ENCODE peak calls at places on chromosome 14, in ten cellular contexts. R is heart right ventricle, B is adrenal gland, T is PC-3, N is transverse colon, L is suprapubic skin, W is fibroblast of lung, D is IMR-90, Q is lower lobe of right lung, G is stomach. P is an unnamed sample.
A peak's percentile ranks its signal among the peaks of the same experiment; 100 is the strongest.

GRCh38 chr14:50741571-50741970 is 73.5 kb upstream of the SAV1 start:
- DNase-seq in N (no peak), B (no peak), G (no peak), W (peak; percentile 44), L (no peak), D (peak; percentile 70), T (peak; percentile 95), Q (no peak), R (no peak), P (peak; percentile 58)

GRCh38 chr14:69625299-69626131 is 14.1 kb downstream of the SUSD6 start:
- DNase-seq in Q (peak; percentile 83), T (no peak), W (no peak), L (no peak), R (peak; percentile 54), N (peak; percentile 70), B (peak; percentile 72), D (peak; percentile 66), G (peak; percentile 55), P (no peak)

GRCh38 chr14:70422538-70422937 is 5.6 kb upstream of the SYNJ2BP start:
- DNase-seq in Q (no peak), D (peak; percentile 16), N (no peak), T (no peak), G (no peak), L (no peak), R (no peak), W (no peak), B (no peak), P (peak; percentile 35)

GRCh38 chr14:106657460-106657859 is 1131.1 kb downstream of the TMEM121 start:
- DNase-seq in B (no peak), R (no peak), N (peak; percentile 46), Q (no peak), L (no peak), W (no peak), T (no peak), G (no peak), D (no peak), P (no peak)

GRCh38 chr14:70907996-70908917 is 998 bp downstream of the PCNX1 start:
- DNase-seq in R (peak; percentile 62), G (peak; percentile 42), B (peak; percentile 90), W (peak; percentile 64), L (peak; percentile 81), T (peak; percentile 59), D (peak; percentile 69), N (peak; percentile 41), Q (peak; percentile 71), P (no peak)

GRCh38 chr14:59483360-59483759 is 848 bp downstream of the L3HYPDH start:
- DNase-seq in D (peak; percentile 84), B (peak; percentile 50), Q (no peak), N (no peak), G (no peak), R (no peak), W (peak; percentile 58), T (peak; percentile 86), L (no peak), P (no peak)

GRCh38 chr14:68734231-68734732 is 58.6 kb downstream of the ZFP36L1 start:
- DNase-seq in R (no peak), G (no peak), Q (no peak), W (no peak), N (no peak), L (no peak), T (no peak), D (peak; percentile 18), B (peak; percentile 35), P (no peak)

GRCh38 chr14:64671591-64671990 is 32.6 kb upstream of the PLEKHG3 start:
- DNase-seq in G (no peak), B (no peak), T (peak; percentile 78), N (no peak), L (no peak), D (peak; percentile 77), R (no peak), Q (no peak), W (peak; percentile 81), P (peak; percentile 53)

GRCh38 chr14:98799891-98800290 is 472.1 kb downstream of the BCL11B start:
- DNase-seq in G (no peak), D (no peak), W (no peak), B (no peak), Q (no peak), L (no peak), N (no peak), T (no peak), R (no peak), P (no peak)

GRCh38 chr14:104105822-104106470 is 20.4 kb downstream of the ASPG start:
- DNase-seq in L (peak; percentile 77), W (no peak), G (peak; percentile 72), B (no peak), Q (no peak), D (no peak), T (no peak), N (peak; percentile 64), R (no peak), P (no peak)

GRCh38 chr14:101855958-101856357 is 94.4 kb downstream of the PPP2R5C start:
- DNase-seq in R (no peak), L (no peak), N (no peak), T (no peak), W (no peak), B (no peak), G (no peak), Q (no peak), D (no peak), P (no peak)
- H3K4me1 ChIP-seq in R (peaks cover 36% of the 10 kb centered on the region), L (peaks cover 4% of the 10 kb centered on the region), N (peaks cover 66% of the 10 kb centered on the region), T (no peaks in the 10 kb centered on the region), W (peaks cover 2% of the 10 kb centered on the region), B (peaks cover 71% of the 10 kb centered on the region), G (peaks cover 14% of the 10 kb centered on the region), Q (peaks cover 70% of the 10 kb centered on the region), D (peaks cover 3% of the 10 kb centered on the region), P (peaks cover 5% of the 10 kb centered on the region)

GRCh38 chr14:31933716-31934115 is 143.4 kb upstream of the ARHGAP5 start:
- DNase-seq in Q (no peak), B (no peak), D (peak; percentile 36), W (no peak), N (no peak), L (no peak), R (no peak), T (peak; percentile 86), G (no peak), P (no peak)

GRCh38 chr14:31932675-31933074 is 144.4 kb upstream of the ARHGAP5 start:
- DNase-seq in W (no peak), G (no peak), R (no peak), Q (no peak), N (no peak), T (no peak), D (no peak), L (no peak), B (no peak), P (no peak)

GRCh38 chr14:31935406-31935805 is 141.7 kb upstream of the ARHGAP5 start:
- DNase-seq in G (no peak), R (no peak), B (no peak), D (no peak), L (no peak), Q (no peak), N (no peak), W (no peak), T (no peak), P (no peak)

GRCh38 chr14:31936100-31936499 is 141.0 kb upstream of the ARHGAP5 start:
- DNase-seq in T (peak; percentile 38), N (peak; percentile 19), Q (no peak), B (no peak), W (no peak), D (peak; percentile 15), L (no peak), R (no peak), G (no peak), P (no peak)

GRCh38 chr14:31934767-31935266 is 142.3 kb upstream of the ARHGAP5 start:
- DNase-seq in B (peak; percentile 52), L (no peak), R (no peak), W (peak; percentile 65), Q (no peak), G (no peak), N (peak; percentile 67), D (peak; percentile 41), T (peak; percentile 61), P (peak; percentile 37)
- TF ChIP-seq CTCF in B (peak; percentile 55), L (no peak), R (no peak), W (peak; percentile 27), Q (peak; percentile 34), G (no peak), N (peak; percentile 38), D (peak; percentile 43), T (peak; percentile 75), P (peak; percentile 82)

GRCh38 chr14:100724061-100724460 is 2.6 kb upstream of the DLK1 start:
- DNase-seq in B (no peak), D (no peak), N (no peak), L (no peak), W (no peak), Q (no peak), R (no peak), T (no peak), G (no peak), P (no peak)
- H3K27me3 ChIP-seq in B (no peaks in the 10 kb centered on the region), D (peaks cover 93% of the 10 kb centered on the region), N (peaks cover 75% of the 10 kb centered on the region), L (peaks cover 87% of the 10 kb centered on the region), W (peaks cover 20% of the 10 kb centered on the region), Q (peaks cover 71% of the 10 kb centered on the region), R (peaks cover 58% of the 10 kb centered on the region), T (peaks cover 64% of the 10 kb centered on the region), G (peaks cover 19% of the 10 kb centered on the region), P (peaks cover 86% of the 10 kb centered on the region)

GRCh38 chr14:21098892-21099595 is 589 bp upstream of the ZNF219 start:
- DNase-seq in D (no peak), B (no peak), W (no peak), Q (no peak), N (no peak), L (peak; percentile 40), G (no peak), T (peak; percentile 34), R (no peak), P (no peak)

GRCh38 chr14:21099596-21099985 is 1.1 kb upstream of the ZNF219 start:
- DNase-seq in D (no peak), Q (no peak), R (no peak), G (no peak), B (no peak), W (no peak), L (no peak), T (no peak), N (no peak), P (no peak)

GRCh38 chr14:21096889-21097615 is 1.4 kb downstream of the ZNF219 start:
- DNase-seq in L (no peak), R (no peak), Q (no peak), G (no peak), D (no peak), N (no peak), B (no peak), T (no peak), W (no peak), P (no peak)

GRCh38 chr14:21097616-21098133 is 780 bp downstream of the ZNF219 start:
- DNase-seq in W (no peak), Q (peak; percentile 64), T (no peak), D (no peak), B (peak; percentile 64), L (no peak), R (peak; percentile 39), N (peak; percentile 62), G (no peak), P (no peak)

GRCh38 chr14:21098134-21098891 is at the start of gene ZNF219:
- DNase-seq in G (peak; percentile 53), W (peak; percentile 30), L (peak; percentile 85), N (peak; percentile 76), R (peak; percentile 68), Q (peak; percentile 65), D (peak; percentile 27), T (peak; percentile 15), B (peak; percentile 82), P (peak; percentile 76)
- H3K4me1 ChIP-seq in G (peaks cover 29% of the 10 kb centered on the region), W (peaks cover 5% of the 10 kb centered on the region), L (peaks cover 69% of the 10 kb centered on the region), N (peaks cover 57% of the 10 kb centered on the region), R (peaks cover 25% of the 10 kb centered on the region), Q (peaks cover 30% of the 10 kb centered on the region), D (peaks cover 4% of the 10 kb centered on the region), T (peaks cover 28% of the 10 kb centered on the region), B (peaks cover 50% of the 10 kb centered on the region), P (peaks cover 35% of the 10 kb centered on the region)

P was measured in foreskin keratinocyte.